ENCODE peak calls at places on chromosomes 16 and 17, in five cellular contexts. H is IMR-90, U is neural progenitor cell, Q is hepatocyte, Y is fibroblast of lung. Z is an unnamed sample. For H3K36me3, the result is how much of the 10 kb centered on the place peaks cover.

GRCh38 chr17:40922239-40922638 is 15.2 kb downstream of the KRT23 start:
- DNase-seq in H (peak), U (no peak), Q (peak), Y (peak), Z (peak)

GRCh38 chr17:14310101-14310500 is 9.2 kb downstream of the HS3ST3B1 start:
- DNase-seq in H (no peak), U (peak), Q (no peak), Y (no peak), Z (no peak)

GRCh38 chr17:72381597-72382397 is 261.0 kb downstream of the SOX9 start:
- DNase-seq in H (no peak), U (peak), Q (no peak), Y (no peak), Z (peak)

GRCh38 chr16:57194512-57194911 is 8.4 kb downstream of the RSPRY1 start:
- DNase-seq in H (peak), U (no peak), Q (peak), Y (peak), Z (peak)

GRCh38 chr17:80482058-80482318 is 5.6 kb upstream of the NPTX1 start:
- DNase-seq in H (no peak), U (no peak), Q (no peak), Y (no peak), Z (no peak)

GRCh38 chr16:9323170-9323569 is 231.7 kb downstream of the HAPSTR1 start:
- DNase-seq in H (no peak), U (no peak), Q (no peak), Y (no peak), Z (no peak)

GRCh38 chr17:41697122-41697962 is 8.7 kb downstream of the EIF1 start:
- DNase-seq in H (peak), U (no peak), Q (peak), Y (no peak), Z (no peak)

GRCh38 chr17:58691701-58692238 is at the start of gene TEX14:
- DNase-seq in H (no peak), U (no peak), Q (no peak), Y (no peak), Z (no peak)

GRCh38 chr16:27806986-27807385 is 256.5 kb downstream of the GSG1L start:
- DNase-seq in H (no peak), U (no peak), Q (no peak), Y (no peak), Z (no peak)

GRCh38 chr16:87416826-87417471 is 24.8 kb downstream of the MAP1LC3B start:
- DNase-seq in H (peak), U (peak), Q (peak), Y (peak), Z (peak)

GRCh38 chr17:47218896-47219430 is 9.8 kb downstream of the MYL4 start:
- DNase-seq in H (no peak), U (no peak), Q (no peak), Y (no peak), Z (no peak)

GRCh38 chr16:31130336-31130812 is 5.2 kb downstream of the PRSS8 start:
- DNase-seq in H (no peak), U (no peak), Q (no peak), Y (no peak), Z (no peak)

GRCh38 chr17:77734371-77735050 is 224.0 kb upstream of the TNRC6C start:
- DNase-seq in H (peak), U (peak), Q (peak), Y (peak), Z (no peak)

GRCh38 chr17:43468746-43469544 is 14.8 kb upstream of the DHX8 start:
- DNase-seq in H (peak), U (no peak), Q (peak), Y (peak), Z (peak)

GRCh38 chr17:9766970-9767369 is 24.4 kb downstream of the DHRS7C start:
- DNase-seq in H (no peak), U (no peak), Q (no peak), Y (no peak), Z (no peak)

GRCh38 chr17:42846594-42847280 is 2.4 kb downstream of the AOC2 start:
- DNase-seq in H (peak), U (no peak), Q (peak), Y (no peak), Z (no peak)

GRCh38 chr17:80364091-80364691 is 50.8 kb upstream of the ENDOV start:
- DNase-seq in H (no peak), U (peak), Q (peak), Y (no peak), Z (peak)

GRCh38 chr17:45435481-45435880 is 2.8 kb upstream of the ARHGAP27 start:
- DNase-seq in H (no peak), U (no peak), Q (no peak), Y (no peak), Z (no peak)

GRCh38 chr17:32519769-32520701 is 33.2 kb downstream of the CDK5R1 start:
- DNase-seq in H (no peak), U (peak), Q (peak), Y (peak), Z (no peak)

GRCh38 chr16:82260212-82260795 is 90.3 kb upstream of the MPHOSPH6 start:
- DNase-seq in H (no peak), U (no peak), Q (no peak), Y (no peak), Z (no peak)

GRCh38 chr17:28384281-28385036 is 13.0 kb downstream of the SARM1 start:
- DNase-seq in H (no peak), U (peak), Q (peak), Y (no peak), Z (peak)

GRCh38 chr16:3752984-3753383 is 35.7 kb upstream of the TRAP1 start:
- DNase-seq in H (no peak), U (no peak), Q (no peak), Y (peak), Z (no peak)
- H3K36me3 ChIP-seq in H (under half), U (under half), Q (under half), Y (under half), Z (under half)

GRCh38 chr17:48251950-48252349 is 144.4 kb downstream of the SNX11 start:
- DNase-seq in H (no peak), U (no peak), Q (no peak), Y (no peak), Z (no peak)
- H3K27ac ChIP-seq in H (no peak), U (no peak), Q (no peak), Y (no peak), Z (no peak)

DNA sequence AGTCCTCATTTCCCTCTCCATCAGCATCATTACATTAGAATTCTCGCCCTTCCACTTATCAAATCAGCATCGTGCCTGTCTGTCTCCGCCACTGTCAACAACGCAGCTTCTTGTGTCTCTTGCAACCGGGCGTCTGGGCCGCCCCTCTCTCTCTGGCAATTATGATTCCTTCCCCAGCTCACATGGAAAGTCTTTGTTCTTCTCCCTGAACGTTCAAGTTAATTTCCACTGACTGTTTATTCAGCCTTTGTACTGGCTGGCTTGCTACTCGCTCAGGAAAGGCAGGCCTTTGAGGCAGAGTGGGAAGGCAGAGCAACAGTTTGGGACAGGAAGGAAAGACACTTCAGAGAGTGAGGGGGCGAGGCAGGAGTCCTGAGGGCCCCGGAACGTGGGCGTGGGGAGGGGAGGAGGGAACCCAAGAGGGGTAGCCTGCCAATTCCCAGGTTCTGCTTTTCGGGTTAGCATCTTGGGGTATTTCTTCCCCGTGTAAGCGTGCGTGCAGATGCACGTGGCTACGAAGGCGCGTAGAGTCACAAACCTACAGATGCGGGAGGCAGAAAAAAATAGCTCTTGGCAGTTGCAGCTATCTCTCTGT is 50.8 kb downstream of the AKAP1 start:
- DNase-seq in H (no peak), U (no peak), Q (no peak), Y (no peak), Z (no peak)
- H2AFZ ChIP-seq in H (no peak), U (peak), Q (no peak), Y (no peak), Z (no peak)

DNA sequence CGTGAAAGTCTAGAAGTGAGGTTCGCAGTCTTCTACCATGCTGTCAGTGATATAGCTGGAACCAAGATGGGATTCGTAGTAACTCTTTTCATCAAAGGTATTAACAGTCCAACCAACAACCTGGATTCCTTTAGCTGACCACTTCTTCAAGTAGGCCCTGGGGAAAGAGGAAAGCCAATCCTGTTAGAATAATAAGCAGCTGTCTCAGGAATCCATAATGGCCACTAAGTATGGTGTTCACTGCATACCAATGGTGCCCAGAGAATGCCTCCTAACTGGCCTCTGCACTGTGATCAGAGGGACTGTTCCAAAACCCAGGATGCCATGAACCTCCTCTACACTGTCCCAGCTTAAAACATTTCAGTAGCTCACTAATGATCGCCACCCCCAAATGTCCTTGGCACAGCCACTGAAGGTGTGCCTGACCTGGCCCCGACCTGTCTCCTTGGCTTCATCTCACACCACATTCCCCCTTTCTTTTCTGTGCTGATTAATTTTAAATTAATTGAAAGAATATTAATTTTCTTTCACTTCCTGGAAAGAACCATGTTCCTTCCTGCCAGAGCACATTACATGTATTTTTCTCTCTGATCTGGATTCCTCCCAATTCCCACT is 18.3 kb downstream of the GDE1 start:
- DNase-seq in H (no peak), U (no peak), Q (no peak), Y (no peak), Z (no peak)
- H3K36me3 ChIP-seq in H (under half), U (under half), Q (under half), Y (under half), Z (under half)

Z was measured in PC-3.